ENCODE peak calls at places on chromosomes 12 and 14, in five cellular contexts. One of them, this sample, is unnamed.
A peak's percentile ranks its signal among the peaks of the same experiment; 100 is the strongest.

GRCh38 chr12:117148642-117149041 is 41.6 kb downstream of the FBXO21 start:
- DNase-seq in vagina: no peak
- DNase-seq in stomach: no peak
- DNase-seq in GM23338: no peak
- DNase-seq in sigmoid colon: no peak
- DNase-seq in this sample: no peak

GRCh38 chr12:120314220-120314619 is 12.1 kb downstream of the SIRT4 start:
- DNase-seq in vagina: no peak
- DNase-seq in sigmoid colon: no peak
- DNase-seq in stomach: no peak
- DNase-seq in GM23338: peak; percentile 90
- DNase-seq in this sample: peak; percentile 4

GRCh38 chr12:115474525-115475353 is 790.8 kb upstream of the TBX3 start:
- DNase-seq in sigmoid colon: no peak
- DNase-seq in vagina: peak; percentile 62
- DNase-seq in stomach: peak; percentile 47
- DNase-seq in GM23338: no peak
- DNase-seq in this sample: no peak

GRCh38 chr14:91985008-91985407 is 37.5 kb upstream of the FBLN5 start:
- DNase-seq in GM23338: no peak
- DNase-seq in stomach: no peak
- DNase-seq in vagina: no peak
- DNase-seq in sigmoid colon: no peak
- DNase-seq in this sample: no peak

GRCh38 chr14:66831190-66831589 is 323.2 kb downstream of the GPHN start:
- DNase-seq in sigmoid colon: no peak
- DNase-seq in GM23338: no peak
- DNase-seq in vagina: no peak
- DNase-seq in stomach: no peak
- DNase-seq in this sample: no peak

GRCh38 chr14:71703477-71703876 is 228.8 kb upstream of the RGS6 start:
- DNase-seq in stomach: no peak
- DNase-seq in vagina: no peak
- DNase-seq in GM23338: no peak
- DNase-seq in sigmoid colon: no peak
- DNase-seq in this sample: no peak

GRCh38 chr12:40874868-40875267 is 182.6 kb downstream of the CNTN1 start:
- DNase-seq in stomach: no peak
- DNase-seq in vagina: no peak
- DNase-seq in GM23338: no peak
- DNase-seq in sigmoid colon: no peak
- DNase-seq in this sample: no peak

GRCh38 chr12:22821985-22822384 is 197.0 kb downstream of the ETNK1 start:
- DNase-seq in vagina: no peak
- DNase-seq in GM23338: no peak
- DNase-seq in stomach: no peak
- DNase-seq in sigmoid colon: no peak
- DNase-seq in this sample: no peak

GRCh38 chr14:105884808-105885281 is 358.5 kb downstream of the TMEM121 start:
- DNase-seq in sigmoid colon: peak; percentile 32
- DNase-seq in vagina: no peak
- DNase-seq in stomach: peak; percentile 5
- DNase-seq in GM23338: no peak
- DNase-seq in this sample: peak; percentile 44

GRCh38 chr12:124694846-124695497 is 127.6 kb upstream of the NCOR2 start:
- DNase-seq in vagina: no peak
- DNase-seq in GM23338: peak; percentile 45
- DNase-seq in stomach: no peak
- DNase-seq in sigmoid colon: no peak
- DNase-seq in this sample: no peak

GRCh38 chr12:92108651-92109050 is 37.0 kb downstream of the BTG1 start:
- DNase-seq in sigmoid colon: peak; percentile 83
- DNase-seq in vagina: no peak
- DNase-seq in GM23338: peak; percentile 59
- DNase-seq in stomach: no peak
- DNase-seq in this sample: no peak

GRCh38 chr12:90936230-90937005 is 18.6 kb downstream of the CCER1 start:
- DNase-seq in GM23338: peak; percentile 10
- DNase-seq in stomach: no peak
- DNase-seq in vagina: no peak
- DNase-seq in sigmoid colon: no peak
- DNase-seq in this sample: no peak

GRCh38 chr12:46263140-46264017 is 5.5 kb downstream of the SLC38A1 start:
- DNase-seq in vagina: no peak
- DNase-seq in stomach: no peak
- DNase-seq in GM23338: peak; percentile 47
- DNase-seq in sigmoid colon: no peak
- DNase-seq in this sample: no peak
- H3K4me1 ChIP-seq in vagina: peaks cover 46% of the 10 kb centered on the region
- H3K4me1 ChIP-seq in stomach: peaks cover 14% of the 10 kb centered on the region
- H3K4me1 ChIP-seq in GM23338: peaks cover 64% of the 10 kb centered on the region
- H3K4me1 ChIP-seq in sigmoid colon: peaks cover 82% of the 10 kb centered on the region
- H3K4me1 ChIP-seq in this sample: peaks cover 100% of the 10 kb centered on the region

GRCh38 chr12:6204533-6205143 is 4.4 kb downstream of the CD9 start:
- DNase-seq in GM23338: no peak
- DNase-seq in vagina: no peak
- DNase-seq in sigmoid colon: no peak
- DNase-seq in stomach: no peak
- DNase-seq in this sample: no peak
- TF ChIP-seq POLR2AphosphoS5 in GM23338: no peak
- TF ChIP-seq POLR2AphosphoS5 in vagina: no peak
- TF ChIP-seq POLR2AphosphoS5 in sigmoid colon: no peak
- TF ChIP-seq POLR2AphosphoS5 in stomach: no peak
- TF ChIP-seq POLR2AphosphoS5 in this sample: no peak

GRCh38 chr12:57092876-57093411 is 4.0 kb downstream of the NAB2 start:
- DNase-seq in GM23338: no peak
- DNase-seq in stomach: peak; percentile 5
- DNase-seq in sigmoid colon: no peak
- DNase-seq in vagina: no peak
- DNase-seq in this sample: no peak

GRCh38 chr12:57090924-57091632 is 2.2 kb downstream of the NAB2 start:
- DNase-seq in sigmoid colon: peak; percentile 83
- DNase-seq in GM23338: no peak
- DNase-seq in vagina: no peak
- DNase-seq in stomach: no peak
- DNase-seq in this sample: no peak

GRCh38 chr12:57090456-57090855 is 1.5 kb downstream of the NAB2 start:
- DNase-seq in sigmoid colon: peak; percentile 66
- DNase-seq in vagina: no peak
- DNase-seq in stomach: no peak
- DNase-seq in GM23338: no peak
- DNase-seq in this sample: no peak

GRCh38 chr12:57092529-57092862 is 3.6 kb downstream of the NAB2 start:
- DNase-seq in stomach: no peak
- DNase-seq in GM23338: no peak
- DNase-seq in vagina: no peak
- DNase-seq in sigmoid colon: no peak
- DNase-seq in this sample: no peak

GRCh38 chr12:57091633-57092528 is 3.0 kb downstream of the NAB2 start:
- DNase-seq in stomach: no peak
- DNase-seq in vagina: no peak
- DNase-seq in GM23338: no peak
- DNase-seq in sigmoid colon: peak; percentile 66
- DNase-seq in this sample: no peak
- H3K4me1 ChIP-seq in stomach: peaks cover 49% of the 10 kb centered on the region
- H3K4me1 ChIP-seq in vagina: peaks cover 67% of the 10 kb centered on the region
- H3K4me1 ChIP-seq in GM23338: peaks cover 27% of the 10 kb centered on the region
- H3K4me1 ChIP-seq in sigmoid colon: peaks cover 61% of the 10 kb centered on the region
- H3K4me1 ChIP-seq in this sample: peaks cover 89% of the 10 kb centered on the region

DNA sequence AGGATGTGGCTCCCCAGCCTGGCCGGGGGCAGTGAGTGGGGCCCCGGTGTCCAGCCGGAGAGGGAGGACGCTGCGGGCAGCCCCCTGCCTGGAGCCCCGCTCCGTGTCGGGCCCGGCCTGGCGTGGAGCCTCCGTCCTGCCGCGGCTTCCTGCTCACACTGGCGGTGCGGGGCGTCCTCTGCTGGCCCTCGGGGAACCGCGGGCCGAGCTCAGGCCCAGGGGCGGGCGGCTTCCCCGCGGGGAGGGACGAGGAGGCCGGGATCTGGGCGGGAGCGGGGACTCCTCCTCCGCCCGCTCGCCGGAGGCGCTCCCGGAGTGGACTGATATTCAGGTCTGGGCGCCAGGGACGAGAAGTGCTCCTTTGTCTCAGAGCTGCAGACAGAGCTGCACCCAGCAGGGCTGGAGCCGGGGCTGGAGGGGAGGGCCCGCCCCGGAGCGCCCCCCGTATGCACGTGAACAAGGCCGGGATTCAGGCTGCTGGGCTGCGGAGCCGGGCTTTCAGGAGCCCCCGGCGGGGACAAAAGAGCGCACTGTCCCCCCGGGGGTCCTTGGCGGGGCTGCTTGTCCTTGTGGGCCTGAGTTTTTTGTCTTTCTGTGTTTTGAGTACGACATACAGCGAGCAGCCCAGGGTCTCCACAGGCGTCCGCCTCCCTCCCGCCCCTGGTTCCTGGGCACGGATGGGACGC is 2.3 kb downstream of the MMP17 start:
- DNase-seq in GM23338: peak; percentile 68
- DNase-seq in vagina: no peak
- DNase-seq in stomach: peak; percentile 59
- DNase-seq in sigmoid colon: peak; percentile 92
- DNase-seq in this sample: peak; percentile 94
- TF ChIP-seq POLR2AphosphoS5 in GM23338: no peak
- TF ChIP-seq POLR2AphosphoS5 in vagina: peak; percentile 74
- TF ChIP-seq POLR2AphosphoS5 in stomach: no peak
- TF ChIP-seq POLR2AphosphoS5 in sigmoid colon: peak; percentile 69
- TF ChIP-seq POLR2AphosphoS5 in this sample: peak; percentile 34

GRCh38 chr14:61565836-61566536 is 129.3 kb upstream of the HIF1A start:
- DNase-seq in stomach: no peak
- DNase-seq in GM23338: no peak
- DNase-seq in vagina: no peak
- DNase-seq in sigmoid colon: no peak
- DNase-seq in this sample: no peak
- H3K4me1 ChIP-seq in stomach: peaks cover 42% of the 10 kb centered on the region
- H3K4me1 ChIP-seq in GM23338: peaks cover 38% of the 10 kb centered on the region
- H3K4me1 ChIP-seq in vagina: peaks cover 90% of the 10 kb centered on the region
- H3K4me1 ChIP-seq in sigmoid colon: peaks cover 36% of the 10 kb centered on the region
- H3K4me1 ChIP-seq in this sample: peaks cover 88% of the 10 kb centered on the region

GRCh38 chr14:93008381-93008780 is 85.4 kb downstream of the CHGA start:
- DNase-seq in GM23338: no peak
- DNase-seq in sigmoid colon: peak; percentile 83
- DNase-seq in stomach: no peak
- DNase-seq in vagina: no peak
- DNase-seq in this sample: peak; percentile 84
- TF ChIP-seq POLR2AphosphoS5 in GM23338: no peak
- TF ChIP-seq POLR2AphosphoS5 in sigmoid colon: peak; percentile 53
- TF ChIP-seq POLR2AphosphoS5 in stomach: no peak
- TF ChIP-seq POLR2AphosphoS5 in vagina: peak; percentile 44
- TF ChIP-seq POLR2AphosphoS5 in this sample: peak; percentile 65